ENCODE peak calls at places on chromosome 15, in ten cellular contexts. H, N, T, B, F, A, C, R, G and V are unnamed samples.

GRCh38 chr15:34496616-34497015 is 59.0 kb upstream of the GOLGA8A start:
- DNase-seq in H (no peak), N (no peak), T (no peak), B (no peak), F (no peak), A (no peak), C (no peak), R (no peak), G (no peak), V (no peak)

GRCh38 chr15:90286678-90287077 is 21.2 kb downstream of the NGRN start:
- DNase-seq in H (no peak), N (peak), T (peak), B (no peak), F (peak), A (no peak), C (peak), R (peak), G (no peak), V (no peak)

GRCh38 chr15:92808611-92809063 is 91.5 kb upstream of the CHD2 start:
- DNase-seq in H (no peak), N (peak), T (no peak), B (no peak), F (no peak), A (no peak), C (no peak), R (peak), G (no peak), V (no peak)

GRCh38 chr15:96356494-96357455 is 26.3 kb downstream of the NR2F2 start:
- DNase-seq in H (peak), N (peak), T (peak), B (peak), F (peak), A (peak), C (peak), R (peak), G (peak), V (no peak)

GRCh38 chr15:70512772-70513362 is 250.5 kb downstream of the UACA start:
- DNase-seq in H (peak), N (peak), T (peak), B (no peak), F (peak), A (no peak), C (peak), R (peak), G (peak), V (no peak)

GRCh38 chr15:91369823-91370222 is 269.8 kb downstream of the SV2B start:
- DNase-seq in H (no peak), N (no peak), T (no peak), B (no peak), F (no peak), A (no peak), C (no peak), R (no peak), G (no peak), V (no peak)

GRCh38 chr15:72591361-72591760 is 63.1 kb upstream of the GOLGA6B start:
- DNase-seq in H (no peak), N (no peak), T (peak), B (peak), F (no peak), A (no peak), C (no peak), R (peak), G (no peak), V (no peak)

GRCh38 chr15:75811616-75812015 is 31.6 kb upstream of the UBE2Q2 start:
- DNase-seq in H (no peak), N (no peak), T (no peak), B (no peak), F (no peak), A (no peak), C (no peak), R (peak), G (no peak), V (no peak)

GRCh38 chr15:81887913-81888312 is 157.9 kb downstream of the MEX3B start:
- DNase-seq in H (no peak), N (peak), T (peak), B (peak), F (no peak), A (no peak), C (no peak), R (peak), G (no peak), V (no peak)

GRCh38 chr15:47717036-47717611 is at the start of gene SEMA6D:
- DNase-seq in H (peak), N (no peak), T (peak), B (peak), F (no peak), A (no peak), C (no peak), R (peak), G (peak), V (no peak)

GRCh38 chr15:68365140-68365745 is 66.7 kb downstream of the ITGA11 start:
- DNase-seq in H (peak), N (no peak), T (no peak), B (no peak), F (no peak), A (no peak), C (no peak), R (no peak), G (no peak), V (no peak)